ENCODE peak calls at places on chromosomes 5 and 9, in four cellular contexts. One of them, this sample, is unnamed.

GRCh38 chr5:122896598-122897282 is 51.3 kb downstream of the SNX24 start:
- DNase-seq in endothelial cell of umbilical vein: peak; percentile 46
- DNase-seq in right lobe of liver: no peak
- DNase-seq in Peyer's patch: no peak
- DNase-seq in this sample: peak; percentile 36

GRCh38 chr9:128097156-128098016 is 29.4 kb downstream of the SLC25A25 start:
- DNase-seq in Peyer's patch: no peak
- DNase-seq in endothelial cell of umbilical vein: no peak
- DNase-seq in right lobe of liver: no peak
- DNase-seq in this sample: no peak

GRCh38 chr9:108469654-108470053 is 386.1 kb downstream of the ACTL7B start:
- DNase-seq in endothelial cell of umbilical vein: peak; percentile 31
- DNase-seq in right lobe of liver: no peak
- DNase-seq in Peyer's patch: no peak
- DNase-seq in this sample: no peak

GRCh38 chr9:27308691-27309390 is 11.9 kb upstream of the EQTN start:
- DNase-seq in endothelial cell of umbilical vein: no peak
- DNase-seq in right lobe of liver: no peak
- DNase-seq in Peyer's patch: no peak
- DNase-seq in this sample: no peak

GRCh38 chr5:141849371-141850182 is 28.6 kb downstream of the PCDH1 start:
- DNase-seq in endothelial cell of umbilical vein: peak; percentile 87
- DNase-seq in Peyer's patch: peak; percentile 71
- DNase-seq in right lobe of liver: peak; percentile 95
- DNase-seq in this sample: peak; percentile 66

GRCh38 chr5:32174011-32174866 is at the start of gene GOLPH3:
- DNase-seq in right lobe of liver: peak; percentile 95
- DNase-seq in endothelial cell of umbilical vein: peak; percentile 82
- DNase-seq in Peyer's patch: peak; percentile 96
- DNase-seq in this sample: peak; percentile 95

GRCh38 chr9:93951655-93952118 is 3.5 kb downstream of the BARX1 start:
- DNase-seq in endothelial cell of umbilical vein: no peak
- DNase-seq in right lobe of liver: no peak
- DNase-seq in Peyer's patch: no peak
- DNase-seq in this sample: no peak

GRCh38 chr9:108921200-108921599 is 12.7 kb downstream of the ELP1 start:
- DNase-seq in endothelial cell of umbilical vein: no peak
- DNase-seq in Peyer's patch: no peak
- DNase-seq in right lobe of liver: no peak
- DNase-seq in this sample: no peak

GRCh38 chr5:128174951-128175350 is 91.4 kb downstream of the SLC12A2 start:
- DNase-seq in Peyer's patch: no peak
- DNase-seq in right lobe of liver: no peak
- DNase-seq in endothelial cell of umbilical vein: no peak
- DNase-seq in this sample: no peak

GRCh38 chr5:109863752-109864151 is 174.0 kb downstream of the MAN2A1 start:
- DNase-seq in endothelial cell of umbilical vein: no peak
- DNase-seq in right lobe of liver: no peak
- DNase-seq in Peyer's patch: no peak
- DNase-seq in this sample: no peak

GRCh38 chr5:96783326-96783725 is 24.4 kb downstream of the ERAP1 start:
- DNase-seq in endothelial cell of umbilical vein: no peak
- DNase-seq in right lobe of liver: no peak
- DNase-seq in Peyer's patch: no peak
- DNase-seq in this sample: no peak

GRCh38 chr9:27421567-27421966 is 102.5 kb upstream of the IFNK start:
- DNase-seq in endothelial cell of umbilical vein: no peak
- DNase-seq in Peyer's patch: no peak
- DNase-seq in right lobe of liver: no peak
- DNase-seq in this sample: no peak

GRCh38 chr5:53557386-53557785 is 3.1 kb upstream of the NDUFS4 start:
- DNase-seq in Peyer's patch: no peak
- DNase-seq in right lobe of liver: no peak
- DNase-seq in endothelial cell of umbilical vein: no peak
- DNase-seq in this sample: no peak

GRCh38 chr9:123562844-123563346 is 206.9 kb downstream of the CRB2 start:
- DNase-seq in Peyer's patch: peak; percentile 17
- DNase-seq in right lobe of liver: no peak
- DNase-seq in endothelial cell of umbilical vein: no peak
- DNase-seq in this sample: no peak

GRCh38 chr5:131270809-131271208 is 7.0 kb downstream of the CDC42SE2 start:
- DNase-seq in Peyer's patch: no peak
- DNase-seq in right lobe of liver: no peak
- DNase-seq in endothelial cell of umbilical vein: no peak
- DNase-seq in this sample: no peak

GRCh38 chr9:20224756-20225155 is 397.5 kb downstream of the MLLT3 start:
- DNase-seq in endothelial cell of umbilical vein: no peak
- DNase-seq in Peyer's patch: no peak
- DNase-seq in right lobe of liver: no peak
- DNase-seq in this sample: no peak

GRCh38 chr5:138330813-138331448 is 673 bp downstream of the CDC25C start:
- DNase-seq in right lobe of liver: no peak
- DNase-seq in Peyer's patch: no peak
- DNase-seq in endothelial cell of umbilical vein: no peak
- DNase-seq in this sample: no peak

GRCh38 chr9:71766663-71767062 is 1.6 kb downstream of the CEMIP2 start:
- DNase-seq in endothelial cell of umbilical vein: no peak
- DNase-seq in right lobe of liver: no peak
- DNase-seq in Peyer's patch: no peak
- DNase-seq in this sample: no peak

GRCh38 chr5:139897342-139897741 is 101.7 kb downstream of the PSD2 start:
- DNase-seq in endothelial cell of umbilical vein: no peak
- DNase-seq in Peyer's patch: no peak
- DNase-seq in right lobe of liver: no peak
- DNase-seq in this sample: no peak

GRCh38 chr9:82645591-82645990 is 417.4 kb downstream of the RASEF start:
- DNase-seq in Peyer's patch: no peak
- DNase-seq in endothelial cell of umbilical vein: no peak
- DNase-seq in right lobe of liver: no peak
- DNase-seq in this sample: no peak

GRCh38 chr5:171152382-171152781 is 156.7 kb upstream of the TLX3 start:
- DNase-seq in Peyer's patch: no peak
- DNase-seq in endothelial cell of umbilical vein: peak; percentile 25
- DNase-seq in right lobe of liver: no peak
- DNase-seq in this sample: no peak

GRCh38 chr9:78470741-78471140 is 173.8 kb downstream of the PSAT1 start:
- DNase-seq in Peyer's patch: no peak
- DNase-seq in endothelial cell of umbilical vein: no peak
- DNase-seq in right lobe of liver: no peak
- DNase-seq in this sample: no peak

GRCh38 chr5:169094586-169095409 is 206.1 kb downstream of the SLIT3 start:
- DNase-seq in right lobe of liver: no peak
- DNase-seq in endothelial cell of umbilical vein: no peak
- DNase-seq in Peyer's patch: no peak
- DNase-seq in this sample: no peak

GRCh38 chr5:74579215-74579614 is 61.3 kb downstream of the ENC1 start:
- DNase-seq in endothelial cell of umbilical vein: no peak
- DNase-seq in Peyer's patch: peak; percentile 19
- DNase-seq in right lobe of liver: no peak
- DNase-seq in this sample: no peak

GRCh38 chr5:140806834-140807775 is at the start of gene PCDHA4:
- DNase-seq in endothelial cell of umbilical vein: peak; percentile 12
- DNase-seq in right lobe of liver: no peak
- DNase-seq in Peyer's patch: no peak
- DNase-seq in this sample: peak; percentile 30

GRCh38 chr5:8843766-8844165 is 702.1 kb downstream of the SEMA5A start:
- DNase-seq in endothelial cell of umbilical vein: no peak
- DNase-seq in Peyer's patch: no peak
- DNase-seq in right lobe of liver: no peak
- DNase-seq in this sample: peak; percentile 62

GRCh38 chr5:82603280-82603987 is 325.3 kb upstream of the RPS23 start:
- DNase-seq in Peyer's patch: no peak
- DNase-seq in endothelial cell of umbilical vein: no peak
- DNase-seq in right lobe of liver: no peak
- DNase-seq in this sample: no peak

GRCh38 chr9:81829201-81829882 is 98.9 kb upstream of the SPATA31D4 start:
- DNase-seq in Peyer's patch: no peak
- DNase-seq in endothelial cell of umbilical vein: no peak
- DNase-seq in right lobe of liver: no peak
- DNase-seq in this sample: no peak

GRCh38 chr5:51495672-51496071 is 112.4 kb downstream of the ISL1 start:
- DNase-seq in right lobe of liver: no peak
- DNase-seq in Peyer's patch: no peak
- DNase-seq in endothelial cell of umbilical vein: peak; percentile 19
- DNase-seq in this sample: no peak

GRCh38 chr5:91409304-91409703 is 26.2 kb upstream of the ARRDC3 start:
- DNase-seq in endothelial cell of umbilical vein: no peak
- DNase-seq in right lobe of liver: no peak
- DNase-seq in Peyer's patch: no peak
- DNase-seq in this sample: no peak

GRCh38 chr5:181188700-181189362 is 16.2 kb downstream of the TRIM7 start:
- DNase-seq in Peyer's patch: peak; percentile 78
- DNase-seq in endothelial cell of umbilical vein: peak; percentile 86
- DNase-seq in right lobe of liver: no peak
- DNase-seq in this sample: peak; percentile 95

GRCh38 chr5:106732624-106733023 is 938.1 kb downstream of the EFNA5 start:
- DNase-seq in right lobe of liver: no peak
- DNase-seq in endothelial cell of umbilical vein: no peak
- DNase-seq in Peyer's patch: no peak
- DNase-seq in this sample: no peak

GRCh38 chr9:70291446-70291845 is 32.7 kb downstream of the SMC5 start:
- DNase-seq in Peyer's patch: no peak
- DNase-seq in endothelial cell of umbilical vein: peak; percentile 39
- DNase-seq in right lobe of liver: no peak
- DNase-seq in this sample: no peak

DNA sequence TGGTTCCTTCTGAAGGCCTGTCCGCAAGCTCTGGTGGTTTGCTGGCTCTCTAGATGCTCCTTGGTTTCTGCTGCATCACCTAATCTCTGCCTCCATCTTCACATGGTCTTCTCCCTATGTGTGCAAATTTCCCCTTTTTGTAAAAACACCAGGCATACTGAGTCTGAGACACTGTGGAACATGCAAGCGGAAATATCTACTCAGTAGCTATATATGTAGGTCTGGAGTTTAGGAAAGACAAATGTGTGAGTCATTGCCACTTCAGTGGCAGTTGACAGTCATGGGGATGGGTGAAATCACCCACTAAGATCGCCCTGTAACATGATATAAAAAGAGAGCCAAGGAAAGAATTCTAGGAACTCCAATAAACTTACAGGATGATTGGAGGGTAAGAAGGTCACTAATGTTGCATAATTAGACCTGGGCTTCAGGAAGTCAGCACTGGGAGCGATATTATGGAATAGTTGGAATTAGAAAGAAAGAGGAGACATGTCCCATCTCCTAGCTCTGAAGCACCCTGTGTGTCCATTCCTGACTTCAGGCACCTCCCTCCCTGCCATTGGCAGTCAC is 22.7 kb upstream of the UBLCP1 start:
- DNase-seq in endothelial cell of umbilical vein: no peak
- DNase-seq in right lobe of liver: no peak
- DNase-seq in Peyer's patch: no peak
- DNase-seq in this sample: no peak
- TF ChIP-seq POLR2A in endothelial cell of umbilical vein: no peak
- TF ChIP-seq POLR2A in right lobe of liver: no peak
- TF ChIP-seq POLR2A in Peyer's patch: no peak
- TF ChIP-seq POLR2A in this sample: no peak

GRCh38 chr5:68330564-68330963 is 115.0 kb downstream of the PIK3R1 start:
- DNase-seq in endothelial cell of umbilical vein: no peak
- DNase-seq in Peyer's patch: no peak
- DNase-seq in right lobe of liver: no peak
- DNase-seq in this sample: no peak
- H3K4me1 ChIP-seq in endothelial cell of umbilical vein: peaks cover 41% of the 10 kb centered on the region
- H3K4me1 ChIP-seq in Peyer's patch: no peaks in the 10 kb centered on the region
- H3K4me1 ChIP-seq in right lobe of liver: no peaks in the 10 kb centered on the region
- H3K4me1 ChIP-seq in this sample: peaks cover 10% of the 10 kb centered on the region

DNA sequence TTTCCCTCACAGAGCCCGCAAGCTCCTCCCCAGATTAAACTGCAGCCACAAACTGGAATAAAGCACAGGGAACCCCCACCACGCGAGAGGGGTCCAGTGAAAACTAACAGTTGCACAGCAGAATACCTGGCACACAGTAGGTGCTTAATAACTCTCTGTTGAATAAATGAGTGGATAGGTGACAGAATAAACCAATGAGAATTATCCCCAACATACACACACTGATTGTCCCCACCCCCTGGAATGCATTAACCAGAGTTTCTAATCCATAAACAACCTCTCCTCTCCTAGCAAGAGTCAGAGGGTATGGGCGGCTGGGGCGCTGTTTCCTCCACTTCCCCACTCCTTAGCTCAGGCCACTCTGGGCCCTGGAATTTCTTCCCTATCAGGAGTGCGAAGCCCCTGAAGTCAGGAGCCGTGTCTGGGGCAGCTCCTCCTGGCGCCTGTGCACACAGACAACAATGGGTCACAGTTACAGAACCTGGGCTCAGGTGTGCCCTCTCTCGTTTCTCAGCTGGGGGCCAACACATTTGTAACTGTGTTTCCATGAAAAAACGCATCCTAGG is 27.6 kb downstream of the RAPGEF1 start:
- DNase-seq in right lobe of liver: no peak
- DNase-seq in Peyer's patch: no peak
- DNase-seq in endothelial cell of umbilical vein: peak; percentile 29
- DNase-seq in this sample: no peak
- H3K27ac ChIP-seq in right lobe of liver: no peak overlapping the region
- H3K27ac ChIP-seq in Peyer's patch: peak overlapping the region; percentile 17
- H3K27ac ChIP-seq in endothelial cell of umbilical vein: peak overlapping the region; percentile 94
- H3K27ac ChIP-seq in this sample: peak overlapping the region; percentile 84

GRCh38 chr9:111986035-111986556 is 89.5 kb downstream of the UGCG start:
- DNase-seq in right lobe of liver: no peak
- DNase-seq in endothelial cell of umbilical vein: peak; percentile 46
- DNase-seq in Peyer's patch: no peak
- DNase-seq in this sample: no peak
- TF ChIP-seq POLR2A in right lobe of liver: no peak
- TF ChIP-seq POLR2A in endothelial cell of umbilical vein: no peak
- TF ChIP-seq POLR2A in Peyer's patch: no peak
- TF ChIP-seq POLR2A in this sample: no peak

GRCh38 chr9:98862936-98863335 is 55.5 kb downstream of the GALNT12 start:
- DNase-seq in Peyer's patch: no peak
- DNase-seq in endothelial cell of umbilical vein: no peak
- DNase-seq in right lobe of liver: no peak
- DNase-seq in this sample: no peak
- H3K4me1 ChIP-seq in Peyer's patch: no peaks in the 10 kb centered on the region
- H3K4me1 ChIP-seq in endothelial cell of umbilical vein: peaks cover 2% of the 10 kb centered on the region
- H3K4me1 ChIP-seq in right lobe of liver: no peaks in the 10 kb centered on the region
- H3K4me1 ChIP-seq in this sample: peaks cover 21% of the 10 kb centered on the region

DNA sequence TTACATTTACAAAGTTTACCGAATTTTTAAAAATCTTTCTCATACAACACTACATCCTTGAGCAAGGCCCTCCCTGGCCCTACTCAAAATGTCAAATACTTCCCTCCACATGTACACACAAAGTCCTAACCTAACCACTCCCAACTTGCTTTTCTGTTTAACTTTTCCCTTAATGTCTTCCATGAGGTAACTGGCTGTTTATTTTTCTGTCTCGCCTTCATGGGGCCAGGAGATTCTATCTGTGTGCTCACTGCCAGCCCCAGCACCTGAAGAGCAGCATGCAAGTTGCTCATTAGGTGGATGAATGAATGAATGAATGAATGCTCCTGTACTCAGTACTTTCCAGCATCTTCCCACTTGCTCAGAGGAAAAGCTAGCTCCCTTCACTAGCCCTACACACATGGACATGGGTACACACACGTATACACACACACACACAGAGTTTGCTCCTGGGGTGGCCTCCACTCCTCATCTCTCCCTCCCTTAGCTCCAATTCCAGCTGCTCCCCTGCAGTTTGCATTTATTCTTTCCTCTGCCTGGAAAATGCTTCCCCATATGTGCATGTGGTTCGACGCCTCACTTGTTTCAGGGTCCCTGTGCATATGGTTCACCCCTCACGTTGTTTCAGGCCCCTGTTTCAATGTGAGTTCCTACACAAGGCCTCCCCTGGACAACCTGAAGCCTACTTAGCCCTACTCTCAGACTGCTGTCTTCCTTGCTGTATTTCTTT is 165.2 kb downstream of the ROR2 start:
- DNase-seq in endothelial cell of umbilical vein: no peak
- DNase-seq in right lobe of liver: no peak
- DNase-seq in Peyer's patch: no peak
- DNase-seq in this sample: no peak
- H3K27ac ChIP-seq in endothelial cell of umbilical vein: no peak overlapping the region
- H3K27ac ChIP-seq in right lobe of liver: no peak overlapping the region
- H3K27ac ChIP-seq in Peyer's patch: no peak overlapping the region
- H3K27ac ChIP-seq in this sample: no peak overlapping the region